ENCODE peak calls at places on chromosomes 6 and 20, in four cellular contexts. J, R, C and M are unnamed samples.

GRCh38 chr6:70527071-70527737 is 39.5 kb upstream of the SDHAF4 start:
- DNase-seq in J (peak), R (peak), C (no peak), M (no peak)

GRCh38 chr20:38829296-38829875 is 23.9 kb downstream of the PPP1R16B start:
- DNase-seq in R (no peak), C (no peak), J (no peak), M (no peak)

GRCh38 chr6:35034411-35035171 is 106.5 kb downstream of the TCP11 start:
- DNase-seq in C (peak), R (peak), J (peak), M (no peak)

GRCh38 chr6:43502666-43503065 is 7.5 kb downstream of the LRRC73 start:
- DNase-seq in C (no peak), R (no peak), J (no peak), M (no peak)

GRCh38 chr20:8693709-8694108 is 375.2 kb upstream of the PLCB4 start:
- DNase-seq in R (peak), C (no peak), J (peak), M (peak)

GRCh38 chr6:37130704-37131103 is 39.2 kb upstream of the PIM1 start:
- DNase-seq in J (peak), C (no peak), R (peak), M (no peak)

GRCh38 chr20:61135966-61136365 is 116.1 kb upstream of the CDH4 start:
- DNase-seq in J (no peak), R (no peak), C (no peak), M (no peak)

GRCh38 chr6:39221746-39222641 is 7.3 kb downstream of the KCNK5 start:
- DNase-seq in C (no peak), J (no peak), R (no peak), M (peak)

GRCh38 chr6:146664871-146665270 is 66.1 kb downstream of the ADGB start:
- DNase-seq in C (no peak), R (no peak), J (peak), M (no peak)

GRCh38 chr6:18216411-18216810 is 47.9 kb downstream of the DEK start:
- DNase-seq in J (peak), R (peak), C (no peak), M (peak)

GRCh38 chr6:149941583-149942460 is at the start of gene ULBP2:
- DNase-seq in J (peak), C (peak), R (peak), M (peak)

GRCh38 chr20:43916875-43917371 is 2.3 kb downstream of the TOX2 start:
- DNase-seq in C (no peak), J (peak), R (no peak), M (no peak)

GRCh38 chr6:77292564-77293546 is 170.4 kb downstream of the HTR1B start:
- DNase-seq in C (no peak), J (peak), R (peak), M (no peak)

GRCh38 chr6:6610031-6610591 is 21.6 kb downstream of the LY86 start:
- DNase-seq in J (no peak), C (no peak), R (no peak), M (no peak)

GRCh38 chr20:63947638-63948456 is 8.4 kb downstream of the UCKL1 start:
- DNase-seq in J (no peak), R (no peak), C (peak), M (no peak)

GRCh38 chr6:7642784-7643183 is 52.8 kb downstream of the SNRNP48 start:
- DNase-seq in R (no peak), C (no peak), J (no peak), M (no peak)

GRCh38 chr6:116191881-116192280 is 62.0 kb downstream of the TSPYL4 start:
- DNase-seq in C (no peak), R (no peak), J (no peak), M (no peak)